ENCODE peak calls at places on chromosome 3, in seven cellular contexts. J is cardiac septum; L is activated naive CD4-positive, alpha-beta T cell treated with anti-CD3 and anti-CD28 coated beads, Interleukin-2, amount 50 U/mL, for 16 hours; R is NB4; X is fibroblast of the aortic adventitia; T is GM12865; G is CD4-positive, alpha-beta memory T cell. Y is an unnamed sample.

GRCh38 chr3:172129868-172130751 is 90.7 kb downstream of the FNDC3B start:
- DNase-seq in J (peak), L (peak), R (peak), X (peak), T (no peak), G (peak), Y (peak)

GRCh38 chr3:102225407-102226132 is 209.2 kb upstream of the ZPLD1 start:
- DNase-seq in X (peak), R (peak), T (peak), G (no peak), J (no peak), L (no peak), Y (peak)

GRCh38 chr3:183486472-183486871 is 58.1 kb upstream of the MCF2L2 start:
- DNase-seq in L (no peak), R (no peak), G (no peak), J (no peak), T (no peak), X (no peak), Y (no peak)

GRCh38 chr3:101567528-101568317 is 6.1 kb downstream of the TRMT10C start:
- DNase-seq in X (no peak), J (no peak), G (no peak), R (no peak), L (peak), T (no peak), Y (no peak)

GRCh38 chr3:178485756-178486155 is 50.5 kb upstream of the KCNMB2 start:
- DNase-seq in L (no peak), J (no peak), G (no peak), X (peak), T (no peak), R (no peak), Y (peak)

GRCh38 chr3:154247806-154248480 is 76.3 kb downstream of the DHX36 start:
- DNase-seq in J (no peak), G (no peak), T (no peak), X (no peak), R (no peak), L (no peak), Y (no peak)

GRCh38 chr3:119643094-119643493 is 17.3 kb downstream of the POPDC2 start:
- DNase-seq in R (no peak), L (no peak), J (no peak), X (peak), G (no peak), T (no peak), Y (no peak)

GRCh38 chr3:159904911-159905310 is 83.7 kb upstream of the IL12A start:
- DNase-seq in X (no peak), T (no peak), J (no peak), R (no peak), G (no peak), L (no peak), Y (no peak)

GRCh38 chr3:161559177-161559998 is 62.8 kb downstream of the OTOL1 start:
- DNase-seq in J (no peak), X (peak), T (peak), L (no peak), G (no peak), R (peak), Y (no peak)

GRCh38 chr3:111314146-111314873 is 227.7 kb upstream of the CD96 start:
- DNase-seq in G (no peak), T (no peak), R (no peak), L (no peak), J (no peak), X (no peak), Y (no peak)

GRCh38 chr3:53156368-53156834 is 4.6 kb upstream of the PRKCD start:
- DNase-seq in R (no peak), X (no peak), T (no peak), G (no peak), J (no peak), L (no peak), Y (no peak)

GRCh38 chr3:136184703-136185102 is 11.4 kb downstream of the MSL2 start:
- DNase-seq in T (no peak), G (no peak), L (no peak), R (no peak), J (no peak), X (peak), Y (no peak)

GRCh38 chr3:107142786-107143185 is 234.5 kb upstream of the CCDC54 start:
- DNase-seq in R (no peak), J (no peak), G (no peak), L (no peak), T (no peak), X (no peak), Y (no peak)

GRCh38 chr3:64932016-64932518 is 244.3 kb upstream of the ADAMTS9 start:
- DNase-seq in T (no peak), R (no peak), L (no peak), G (no peak), X (no peak), J (no peak), Y (no peak)

GRCh38 chr3:142007710-142008399 is 131.4 kb downstream of the ATP1B3 start:
- DNase-seq in R (no peak), L (no peak), X (no peak), G (no peak), T (no peak), J (no peak), Y (no peak)

GRCh38 chr3:176861137-176861536 is 336.1 kb downstream of the TBL1XR1 start:
- DNase-seq in X (no peak), R (no peak), G (no peak), J (no peak), L (no peak), T (no peak), Y (no peak)

GRCh38 chr3:126883241-126883640 is 99.7 kb upstream of the PLXNA1 start:
- DNase-seq in J (peak), G (no peak), X (peak), L (no peak), T (peak), R (peak), Y (peak)